ENCODE peak calls at places on chromosome 5, in ten cellular contexts. P is dermis microvascular lymphatic vessel endothelial cell; Y is AG08396; S is BJ; D is activated CD4-positive, alpha-beta T cell treated with anti-CD3 and anti-CD28 coated beads, Interleukin-2, amount 50 U/mL, for 1 hour; B is GDM1; G is left lung; K is GM12891; F is EL; W is IMR-90. A is an unnamed sample.

GRCh38 chr5:20229286-20230005 is 241.4 kb upstream of the CDH18 start:
- DNase-seq in D (no peak), P (no peak), F (peak; percentile 26), K (no peak), G (no peak), B (no peak), Y (no peak), S (no peak), W (no peak), A (no peak)

GRCh38 chr5:2805080-2805479 is 53.6 kb upstream of the IRX2 start:
- DNase-seq in K (no peak), F (peak; percentile 3), D (no peak), P (no peak), G (peak; percentile 62), W (no peak), B (no peak), Y (no peak), S (no peak), A (no peak)

GRCh38 chr5:4022056-4022670 is 426.5 kb downstream of the IRX1 start:
- DNase-seq in P (no peak), W (no peak), F (no peak), K (no peak), Y (no peak), G (no peak), B (no peak), S (no peak), D (no peak), A (no peak)

GRCh38 chr5:154284433-154284832 is 93.9 kb downstream of the GALNT10 start:
- DNase-seq in G (no peak), D (no peak), K (no peak), S (no peak), W (no peak), B (peak; percentile 29), P (no peak), Y (no peak), F (no peak), A (no peak)

GRCh38 chr5:23648656-23649055 is 141.2 kb downstream of the PRDM9 start:
- DNase-seq in G (no peak), B (no peak), D (no peak), P (no peak), W (no peak), S (no peak), K (no peak), Y (no peak), F (no peak), A (no peak)

GRCh38 chr5:80031109-80031508 is 4.0 kb upstream of the THBS4 start:
- DNase-seq in S (no peak), B (peak; percentile 47), K (no peak), D (no peak), F (no peak), W (no peak), G (no peak), Y (no peak), P (no peak), A (no peak)

GRCh38 chr5:42500003-42500599 is 76.9 kb downstream of the GHR start:
- DNase-seq in D (no peak), P (no peak), K (no peak), S (no peak), Y (no peak), G (no peak), W (no peak), F (no peak), B (no peak), A (no peak)

GRCh38 chr5:139562847-139563246 is 1.7 kb downstream of the UBE2D2 start:
- DNase-seq in W (no peak), S (no peak), B (no peak), G (no peak), Y (no peak), F (no peak), P (peak; percentile 15), K (no peak), D (no peak), A (no peak)

GRCh38 chr5:6732634-6733410 is 19.6 kb downstream of the TENT4A start:
- DNase-seq in B (no peak), D (no peak), K (no peak), Y (peak; percentile 61), S (no peak), G (no peak), W (peak; percentile 79), F (peak; percentile 93), P (peak; percentile 83), A (peak; percentile 59)

A was measured in testis.